ENCODE peak calls at places on chromosomes 5 and 9, in six cellular contexts. S is K562, A is H1, G is HepG2, I is GM12878, B is GM12891. T is an unnamed sample.

GRCh38 chr9:76516871-76517270 is 57.9 kb downstream of the GCNT1 start:
- DNase-seq in G (no peak), I (no peak), A (no peak), S (no peak), B (no peak), T (no peak)

GRCh38 chr5:14349029-14349428 is 205.9 kb downstream of the TRIO start:
- DNase-seq in A (no peak), I (no peak), B (no peak), G (no peak), S (no peak), T (no peak)

GRCh38 chr9:134046894-134047681 is 20.7 kb downstream of the BRD3 start:
- DNase-seq in I (no peak), B (no peak), S (no peak), A (no peak), G (no peak), T (no peak)

GRCh38 chr5:132156413-132156812 is 71.2 kb downstream of the P4HA2 start:
- DNase-seq in A (no peak), I (no peak), S (no peak), G (peak; percentile 67), B (no peak), T (no peak)

GRCh38 chr9:13841801-13842462 is 472.0 kb downstream of the NFIB start:
- DNase-seq in S (no peak), G (no peak), B (no peak), I (no peak), A (no peak), T (no peak)

GRCh38 chr9:133943781-133944745 is 48.1 kb downstream of the VAV2 start:
- DNase-seq in B (no peak), I (no peak), S (no peak), A (no peak), G (no peak), T (no peak)

GRCh38 chr5:104635216-104635615 is 1072.6 kb upstream of the NUDT12 start:
- DNase-seq in S (no peak), B (no peak), A (no peak), G (no peak), I (no peak), T (no peak)

GRCh38 chr5:139636975-139637408 is 11.2 kb upstream of the CXXC5 start:
- DNase-seq in I (peak; percentile 80), G (no peak), S (no peak), A (no peak), B (no peak), T (no peak)

GRCh38 chr9:109812818-109813281 is 32.9 kb downstream of the PALM2AKAP2 start:
- DNase-seq in S (no peak), G (no peak), A (no peak), B (no peak), I (no peak), T (no peak)

GRCh38 chr5:77643654-77644404 is 5.3 kb upstream of the OTP start:
- DNase-seq in B (no peak), I (no peak), A (no peak), G (no peak), S (no peak), T (no peak)
- TF ChIP-seq POLR2AphosphoS5 in B (no peak), I (no peak), A (no peak), G (no peak), S (no peak), T (no peak)

DNA sequence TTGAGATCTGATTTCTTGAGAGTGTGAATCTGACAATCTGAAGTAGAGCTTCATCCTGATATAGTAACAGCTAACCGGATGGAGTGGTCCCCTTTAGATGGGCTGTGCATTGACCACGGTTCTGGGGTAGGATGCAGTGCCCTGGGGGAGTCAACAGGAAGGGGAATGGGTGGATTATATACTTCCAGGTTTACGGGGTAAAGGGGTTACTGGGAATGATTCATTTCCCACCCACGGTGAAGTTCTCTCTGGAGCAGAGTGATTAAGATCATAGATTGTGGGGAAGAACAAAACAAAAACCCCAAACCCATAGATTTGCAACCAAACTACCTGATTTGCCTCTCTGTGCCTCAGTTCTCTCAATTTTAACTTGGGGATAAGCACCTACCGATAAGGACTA is 1.5 kb upstream of the B4GALT7 start:
- DNase-seq in S (no peak), B (no peak), G (no peak), A (no peak), I (no peak), T (no peak)
- TF ChIP-seq POLR2A in S (no peak), B (no peak), G (no peak), A (no peak), I (no peak), T (no peak)

DNA sequence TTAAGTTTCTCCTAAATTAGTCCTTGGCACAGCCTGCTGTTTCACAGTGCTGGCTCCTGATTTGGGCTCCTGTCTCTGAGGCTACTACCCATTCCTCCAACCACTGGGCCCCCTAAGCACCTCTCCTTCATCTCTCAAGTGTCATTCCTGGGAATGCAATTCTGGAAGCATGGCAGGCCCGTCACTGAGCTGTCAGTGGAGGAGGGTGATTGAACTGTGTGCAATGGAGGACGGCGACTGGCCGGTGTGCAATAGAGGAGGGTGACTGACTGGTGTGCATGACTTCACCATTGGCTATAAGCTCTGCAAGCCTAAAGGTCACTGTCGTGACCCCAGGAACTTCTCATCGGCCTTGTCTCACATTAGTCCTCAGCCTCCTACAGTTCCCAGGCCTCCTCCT is 12.4 kb upstream of the IL17B start:
- DNase-seq in S (no peak), G (no peak), B (no peak), I (no peak), A (no peak), T (no peak)
- TF ChIP-seq TAF1 in S (no peak), G (no peak), B (no peak), I (no peak), A (no peak), T (no peak)

GRCh38 chr9:131658753-131659129 is 81.1 kb downstream of the RAPGEF1 start:
- DNase-seq in B (no peak), S (no peak), G (no peak), A (no peak), I (no peak), T (no peak)
- TF ChIP-seq POLR2AphosphoS5 in B (no peak), S (no peak), G (no peak), A (no peak), I (no peak), T (no peak)

DNA sequence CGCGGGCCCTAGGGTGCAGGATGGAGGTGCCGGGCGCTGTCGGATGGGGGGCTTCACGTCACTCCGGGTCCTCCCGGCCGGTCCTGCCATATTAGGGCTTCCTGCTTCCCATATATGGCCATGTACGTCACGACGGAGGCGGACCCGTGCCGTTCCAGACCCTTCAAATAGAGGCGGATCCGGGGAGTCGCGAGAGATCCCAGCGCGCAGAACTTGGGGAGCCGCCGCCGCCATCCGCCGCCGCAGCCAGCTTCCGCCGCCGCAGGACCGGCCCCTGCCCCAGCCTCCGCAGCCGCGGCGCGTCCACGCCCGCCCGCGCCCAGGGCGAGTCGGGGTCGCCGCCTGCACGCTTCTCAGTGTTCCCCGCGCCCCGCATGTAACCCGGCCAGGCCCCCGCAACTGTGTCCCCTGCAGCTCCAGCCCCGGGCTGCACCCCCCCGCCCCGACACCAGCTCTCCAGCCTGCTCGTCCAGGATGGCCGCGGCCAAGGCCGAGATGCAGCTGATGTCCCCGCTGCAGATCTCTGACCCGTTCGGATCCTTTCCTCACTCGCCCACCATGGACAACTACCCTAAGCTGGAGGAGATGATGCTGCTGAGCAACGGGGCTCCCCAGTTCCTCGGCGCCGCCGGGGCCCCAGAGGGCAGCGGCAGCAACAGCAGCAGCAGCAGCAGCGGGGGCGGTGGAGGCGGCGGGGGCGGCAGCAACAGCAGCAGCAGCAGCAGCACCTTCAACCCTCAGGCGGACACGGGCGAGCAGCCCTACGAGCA is at the start of gene EGR1:
- DNase-seq in B (peak; percentile 91), S (peak; percentile 78), I (peak; percentile 68), G (peak; percentile 88), A (peak; percentile 69), T (peak; percentile 86)
- TF ChIP-seq POLR2A in B (peak; percentile 87), S (peak; percentile 99), I (peak; percentile 96), G (peak; percentile 83), A (no peak), T (peak; percentile 96)

GRCh38 chr5:81269751-81270686 is 31.4 kb upstream of the ZCCHC9 start:
- DNase-seq in B (no peak), A (no peak), I (no peak), G (peak; percentile 10), S (no peak), T (no peak)
- TF ChIP-seq TAF1 in B (no peak), A (no peak), I (no peak), G (no peak), S (no peak), T (no peak)

GRCh38 chr9:137035507-137035834 is 3.6 kb upstream of the FUT7 start:
- DNase-seq in I (no peak), G (no peak), S (peak; percentile 24), B (no peak), A (no peak), T (no peak)
- TF ChIP-seq POLR2AphosphoS5 in I (no peak), G (no peak), S (no peak), B (no peak), A (no peak), T (no peak)